ENCODE peak calls at places on chromosomes 6 and 20, in seven cellular contexts. One of them, this sample, is unnamed.

GRCh38 chr6:36246511-36247268 is 23.2 kb upstream of the PNPLA1 start:
- DNase-seq in IMR-90: peak; percentile 31
- DNase-seq in H1: no peak
- DNase-seq in H9: no peak
- DNase-seq in mesendoderm: no peak
- DNase-seq in mesenchymal stem cell: no peak
- DNase-seq in trophoblast cell: no peak
- DNase-seq in this sample: no peak

GRCh38 chr6:154329350-154330170 is 27.0 kb downstream of the IPCEF1 start:
- DNase-seq in IMR-90: no peak
- DNase-seq in H1: no peak
- DNase-seq in H9: no peak
- DNase-seq in mesendoderm: no peak
- DNase-seq in mesenchymal stem cell: no peak
- DNase-seq in trophoblast cell: no peak
- DNase-seq in this sample: no peak

GRCh38 chr6:137927777-137928218 is 60.7 kb downstream of the TNFAIP3 start:
- DNase-seq in IMR-90: peak; percentile 53
- DNase-seq in H1: no peak
- DNase-seq in H9: no peak
- DNase-seq in mesendoderm: peak; percentile 26
- DNase-seq in mesenchymal stem cell: peak; percentile 11
- DNase-seq in trophoblast cell: no peak
- DNase-seq in this sample: no peak

GRCh38 chr6:3456794-3457709 is at the start of gene SLC22A23:
- DNase-seq in IMR-90: no peak
- DNase-seq in H1: peak; percentile 86
- DNase-seq in H9: peak; percentile 90
- DNase-seq in mesendoderm: peak; percentile 68
- DNase-seq in mesenchymal stem cell: no peak
- DNase-seq in trophoblast cell: peak; percentile 45
- DNase-seq in this sample: peak; percentile 86

GRCh38 chr6:10418862-10419748 is 4.2 kb upstream of the TFAP2A start:
- DNase-seq in IMR-90: peak; percentile 47
- DNase-seq in H1: peak; percentile 85
- DNase-seq in H9: peak; percentile 93
- DNase-seq in mesendoderm: peak; percentile 91
- DNase-seq in mesenchymal stem cell: no peak
- DNase-seq in trophoblast cell: peak; percentile 94
- DNase-seq in this sample: no peak

GRCh38 chr20:59600472-59600871 is 3.9 kb upstream of the PHACTR3 start:
- DNase-seq in IMR-90: no peak
- DNase-seq in H1: no peak
- DNase-seq in H9: no peak
- DNase-seq in mesendoderm: no peak
- DNase-seq in mesenchymal stem cell: no peak
- DNase-seq in trophoblast cell: no peak
- DNase-seq in this sample: no peak

GRCh38 chr20:25539742-25540201 is 45.6 kb downstream of the NINL start:
- DNase-seq in IMR-90: peak; percentile 52
- DNase-seq in H1: no peak
- DNase-seq in H9: no peak
- DNase-seq in mesendoderm: no peak
- DNase-seq in mesenchymal stem cell: no peak
- DNase-seq in trophoblast cell: no peak
- DNase-seq in this sample: no peak

GRCh38 chr6:112979830-112980229 is 632.7 kb downstream of the RFPL4B start:
- DNase-seq in IMR-90: no peak
- DNase-seq in H1: no peak
- DNase-seq in H9: no peak
- DNase-seq in mesendoderm: no peak
- DNase-seq in mesenchymal stem cell: peak; percentile 32
- DNase-seq in trophoblast cell: no peak
- DNase-seq in this sample: no peak

GRCh38 chr6:135233676-135234491 is 52.8 kb downstream of the MYB start:
- DNase-seq in IMR-90: no peak
- DNase-seq in H1: no peak
- DNase-seq in H9: no peak
- DNase-seq in mesendoderm: no peak
- DNase-seq in mesenchymal stem cell: peak; percentile 17
- DNase-seq in trophoblast cell: no peak
- DNase-seq in this sample: no peak

GRCh38 chr6:125670586-125670985 is 78.8 kb upstream of the HEY2 start:
- DNase-seq in IMR-90: no peak
- DNase-seq in H1: no peak
- DNase-seq in H9: peak; percentile 72
- DNase-seq in mesendoderm: peak; percentile 88
- DNase-seq in mesenchymal stem cell: peak; percentile 1
- DNase-seq in trophoblast cell: no peak
- DNase-seq in this sample: no peak

GRCh38 chr6:12137480-12137879 is 125.4 kb downstream of the HIVEP1 start:
- DNase-seq in IMR-90: peak; percentile 85
- DNase-seq in H1: no peak
- DNase-seq in H9: no peak
- DNase-seq in mesendoderm: no peak
- DNase-seq in mesenchymal stem cell: peak; percentile 79
- DNase-seq in trophoblast cell: no peak
- DNase-seq in this sample: no peak

GRCh38 chr6:135902756-135903331 is 51.3 kb downstream of the PDE7B start:
- DNase-seq in IMR-90: no peak
- DNase-seq in H1: no peak
- DNase-seq in H9: no peak
- DNase-seq in mesendoderm: no peak
- DNase-seq in mesenchymal stem cell: no peak
- DNase-seq in trophoblast cell: no peak
- DNase-seq in this sample: no peak

GRCh38 chr6:154201708-154202107 is 154.9 kb downstream of the IPCEF1 start:
- DNase-seq in IMR-90: no peak
- DNase-seq in H1: no peak
- DNase-seq in H9: no peak
- DNase-seq in mesendoderm: no peak
- DNase-seq in mesenchymal stem cell: no peak
- DNase-seq in trophoblast cell: no peak
- DNase-seq in this sample: no peak

GRCh38 chr20:10639762-10640556 is 33.8 kb downstream of the JAG1 start:
- DNase-seq in IMR-90: no peak
- DNase-seq in H1: no peak
- DNase-seq in H9: no peak
- DNase-seq in mesendoderm: no peak
- DNase-seq in mesenchymal stem cell: no peak
- DNase-seq in trophoblast cell: no peak
- DNase-seq in this sample: peak; percentile 59

GRCh38 chr6:71537717-71538116 is 249.1 kb downstream of the OGFRL1 start:
- DNase-seq in IMR-90: peak; percentile 65
- DNase-seq in H1: no peak
- DNase-seq in H9: no peak
- DNase-seq in mesendoderm: no peak
- DNase-seq in mesenchymal stem cell: no peak
- DNase-seq in trophoblast cell: no peak
- DNase-seq in this sample: no peak

GRCh38 chr6:143579703-143580102 is 68.2 kb upstream of the FUCA2 start:
- DNase-seq in IMR-90: peak; percentile 95
- DNase-seq in H1: no peak
- DNase-seq in H9: no peak
- DNase-seq in mesendoderm: peak; percentile 41
- DNase-seq in mesenchymal stem cell: no peak
- DNase-seq in trophoblast cell: peak; percentile 88
- DNase-seq in this sample: no peak

GRCh38 chr6:842141-842540 is 149.2 kb upstream of the EXOC2 start:
- DNase-seq in IMR-90: no peak
- DNase-seq in H1: no peak
- DNase-seq in H9: no peak
- DNase-seq in mesendoderm: peak; percentile 21
- DNase-seq in mesenchymal stem cell: no peak
- DNase-seq in trophoblast cell: no peak
- DNase-seq in this sample: no peak

GRCh38 chr20:6612615-6612917 is 154.9 kb upstream of the BMP2 start:
- DNase-seq in IMR-90: no peak
- DNase-seq in H1: no peak
- DNase-seq in H9: no peak
- DNase-seq in mesendoderm: no peak
- DNase-seq in mesenchymal stem cell: no peak
- DNase-seq in trophoblast cell: no peak
- DNase-seq in this sample: no peak

GRCh38 chr20:6613280-6613861 is 154.1 kb upstream of the BMP2 start:
- DNase-seq in IMR-90: no peak
- DNase-seq in H1: no peak
- DNase-seq in H9: no peak
- DNase-seq in mesendoderm: peak; percentile 44
- DNase-seq in mesenchymal stem cell: no peak
- DNase-seq in trophoblast cell: no peak
- DNase-seq in this sample: no peak

GRCh38 chr20:6614836-6615235 is 152.7 kb upstream of the BMP2 start:
- DNase-seq in IMR-90: no peak
- DNase-seq in H1: no peak
- DNase-seq in H9: no peak
- DNase-seq in mesendoderm: no peak
- DNase-seq in mesenchymal stem cell: no peak
- DNase-seq in trophoblast cell: no peak
- DNase-seq in this sample: no peak

GRCh38 chr20:6616421-6616820 is 151.1 kb upstream of the BMP2 start:
- DNase-seq in IMR-90: no peak
- DNase-seq in H1: no peak
- DNase-seq in H9: no peak
- DNase-seq in mesendoderm: no peak
- DNase-seq in mesenchymal stem cell: no peak
- DNase-seq in trophoblast cell: no peak
- DNase-seq in this sample: no peak

DNA sequence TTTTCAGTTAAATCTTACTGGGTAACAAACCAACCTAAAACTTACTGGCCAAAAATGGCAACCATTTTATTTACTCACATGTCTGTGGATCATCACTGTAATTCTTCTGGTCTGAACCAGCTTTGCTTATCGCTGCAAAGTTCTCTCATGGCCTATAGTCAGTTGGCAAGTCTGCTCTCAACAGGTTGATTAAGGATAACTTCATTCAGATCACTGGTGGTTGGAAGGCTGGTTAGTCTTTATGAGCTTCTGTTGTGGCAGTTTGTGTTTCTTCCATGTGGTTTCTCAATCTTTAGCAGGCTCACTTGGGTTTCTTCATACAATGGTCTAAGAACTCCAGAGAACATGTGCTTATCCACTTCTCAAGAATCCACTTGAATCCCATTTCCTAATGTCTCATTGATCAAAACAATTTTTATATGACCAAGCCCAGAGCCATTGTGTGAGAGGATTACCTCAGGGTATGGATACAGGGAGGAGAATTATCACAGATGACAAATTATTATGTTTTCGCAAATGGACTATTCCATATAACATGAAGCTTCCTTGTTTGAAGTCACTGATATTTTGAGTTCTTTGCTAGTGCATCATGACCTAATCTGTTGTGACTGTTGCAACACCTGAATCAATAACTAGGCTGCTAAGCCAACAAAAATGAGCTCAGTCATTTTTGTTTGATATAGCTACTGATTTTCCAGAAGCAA is 155.4 kb upstream of the BMP2 start:
- DNase-seq in IMR-90: no peak
- DNase-seq in H1: no peak
- DNase-seq in H9: no peak
- DNase-seq in mesendoderm: no peak
- DNase-seq in mesenchymal stem cell: no peak
- DNase-seq in trophoblast cell: no peak
- DNase-seq in this sample: no peak
- H3K79me1 ChIP-seq in IMR-90: no peaks in the 10 kb centered on the region
- H3K79me1 ChIP-seq in H1: no peaks in the 10 kb centered on the region
- H3K79me1 ChIP-seq in H9: no peaks in the 10 kb centered on the region
- H3K79me1 ChIP-seq in mesendoderm: no peaks in the 10 kb centered on the region
- H3K79me1 ChIP-seq in mesenchymal stem cell: no peaks in the 10 kb centered on the region
- H3K79me1 ChIP-seq in trophoblast cell: no peaks in the 10 kb centered on the region
- H3K79me1 ChIP-seq in this sample: no peaks in the 10 kb centered on the region

DNA sequence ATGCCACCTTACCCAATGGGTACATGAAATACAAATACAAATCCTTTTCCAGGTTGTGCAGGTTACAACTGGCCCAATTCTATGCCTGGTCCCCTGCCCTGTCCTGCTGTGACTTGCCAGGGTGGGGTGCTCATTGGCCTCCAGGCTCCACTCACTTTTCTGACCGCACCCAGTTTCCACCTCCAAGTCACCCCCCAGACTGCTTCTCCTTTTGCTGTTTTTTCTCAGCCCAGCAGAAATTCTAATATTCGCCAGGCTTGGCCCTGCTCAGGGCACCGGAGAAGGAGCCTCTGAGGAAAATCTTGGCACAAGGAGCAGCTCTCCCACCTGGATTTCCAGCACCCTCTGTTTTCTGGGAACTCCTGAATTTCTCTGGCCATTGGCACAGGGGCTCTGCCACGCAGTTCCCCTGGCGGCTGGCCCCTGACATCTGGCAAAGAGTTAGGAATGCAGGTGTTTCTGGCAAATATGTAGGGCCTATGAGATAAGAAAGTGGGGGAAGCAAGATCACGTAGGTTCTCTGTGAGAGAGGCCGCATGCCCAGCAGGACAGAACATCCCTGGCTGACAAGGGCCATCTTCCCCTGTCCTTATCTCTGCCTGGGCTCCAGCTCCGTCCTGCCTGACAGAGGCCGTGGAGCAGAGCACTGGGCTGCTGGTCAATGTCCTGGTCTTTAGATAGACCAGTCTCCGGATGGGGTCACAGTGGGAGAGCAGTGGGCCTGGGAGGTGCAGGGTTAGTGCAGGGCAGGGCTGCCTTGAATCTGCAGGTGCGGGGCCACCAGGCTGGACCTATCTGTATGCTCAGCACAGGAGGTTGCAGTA is 2.9 kb upstream of the RAET1E start:
- DNase-seq in IMR-90: no peak
- DNase-seq in H1: no peak
- DNase-seq in H9: no peak
- DNase-seq in mesendoderm: no peak
- DNase-seq in mesenchymal stem cell: no peak
- DNase-seq in trophoblast cell: no peak
- DNase-seq in this sample: no peak
- H3K79me1 ChIP-seq in IMR-90: peaks cover 7% of the 10 kb centered on the region
- H3K79me1 ChIP-seq in H1: no peaks in the 10 kb centered on the region
- H3K79me1 ChIP-seq in H9: no peaks in the 10 kb centered on the region
- H3K79me1 ChIP-seq in mesendoderm: no peaks in the 10 kb centered on the region
- H3K79me1 ChIP-seq in mesenchymal stem cell: no peaks in the 10 kb centered on the region
- H3K79me1 ChIP-seq in trophoblast cell: no peaks in the 10 kb centered on the region
- H3K79me1 ChIP-seq in this sample: no peaks in the 10 kb centered on the region

DNA sequence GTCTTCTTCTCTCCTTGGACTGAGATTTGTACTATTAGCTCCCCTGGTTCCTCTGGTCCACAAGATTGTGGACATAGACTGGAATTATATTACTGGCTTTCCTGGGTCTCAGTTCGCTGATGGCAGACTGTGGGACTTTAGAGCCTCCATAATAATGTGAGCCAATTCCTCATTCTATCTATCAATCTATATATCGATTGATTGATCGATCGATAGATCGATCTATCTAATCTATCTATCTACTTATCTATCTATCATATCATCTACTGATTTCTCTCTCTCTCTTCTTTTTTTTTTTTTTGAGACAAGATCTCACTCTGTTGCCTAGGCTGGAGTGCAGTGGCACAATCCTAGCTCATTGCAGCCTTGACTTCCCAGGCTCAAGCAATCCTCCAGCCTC is 51.5 kb upstream of the DDR1 start:
- DNase-seq in IMR-90: no peak
- DNase-seq in H1: no peak
- DNase-seq in H9: no peak
- DNase-seq in mesendoderm: no peak
- DNase-seq in mesenchymal stem cell: no peak
- DNase-seq in trophoblast cell: no peak
- DNase-seq in this sample: no peak
- H3K79me1 ChIP-seq in IMR-90: peaks cover 5% of the 10 kb centered on the region
- H3K79me1 ChIP-seq in H1: no peaks in the 10 kb centered on the region
- H3K79me1 ChIP-seq in H9: no peaks in the 10 kb centered on the region
- H3K79me1 ChIP-seq in mesendoderm: no peaks in the 10 kb centered on the region
- H3K79me1 ChIP-seq in mesenchymal stem cell: no peaks in the 10 kb centered on the region
- H3K79me1 ChIP-seq in trophoblast cell: peaks cover 17% of the 10 kb centered on the region
- H3K79me1 ChIP-seq in this sample: no peaks in the 10 kb centered on the region

GRCh38 chr20:32614772-32615171 is 29.6 kb upstream of the NOL4L start:
- DNase-seq in IMR-90: no peak
- DNase-seq in H1: no peak
- DNase-seq in H9: no peak
- DNase-seq in mesendoderm: no peak
- DNase-seq in mesenchymal stem cell: no peak
- DNase-seq in trophoblast cell: no peak
- DNase-seq in this sample: no peak
- H3K79me1 ChIP-seq in IMR-90: no peaks in the 10 kb centered on the region
- H3K79me1 ChIP-seq in H1: no peaks in the 10 kb centered on the region
- H3K79me1 ChIP-seq in H9: no peaks in the 10 kb centered on the region
- H3K79me1 ChIP-seq in mesendoderm: no peaks in the 10 kb centered on the region
- H3K79me1 ChIP-seq in mesenchymal stem cell: no peaks in the 10 kb centered on the region
- H3K79me1 ChIP-seq in trophoblast cell: no peaks in the 10 kb centered on the region
- H3K79me1 ChIP-seq in this sample: no peaks in the 10 kb centered on the region